ENCODE peak calls at places on chromosomes 13 and 19, in five cellular contexts. F is NCI-H1105 treated with DMSO at 0.1 percent for 48 hours; P is uterus; B is AG09309; U is naive thymus-derived CD8-positive, alpha-beta T cell. A is an unnamed sample.

GRCh38 chr13:109163052-109163413 is 533.6 kb downstream of the MYO16 start:
- DNase-seq in B (no peak), F (no peak), U (no peak), P (no peak), A (no peak)

GRCh38 chr19:34305221-34306058 is 51.1 kb downstream of the GARRE1 start:
- DNase-seq in F (no peak), B (no peak), U (no peak), P (no peak), A (no peak)

GRCh38 chr19:3338541-3339181 is 27.7 kb upstream of the NFIC start:
- DNase-seq in F (no peak), U (peak; percentile 70), B (no peak), P (no peak), A (no peak)

GRCh38 chr19:45460807-45461347 is 6.9 kb upstream of the FOSB start:
- DNase-seq in F (no peak), B (no peak), P (no peak), U (no peak), A (no peak)

GRCh38 chr19:50460161-50460765 is 16.0 kb upstream of the EMC10 start:
- DNase-seq in U (no peak), F (no peak), P (no peak), B (no peak), A (peak; percentile 79)

GRCh38 chr19:53978975-53979801 is 12.2 kb upstream of the CACNG6 start:
- DNase-seq in B (no peak), P (no peak), F (no peak), U (no peak), A (no peak)

GRCh38 chr19:46073268-46073922 is 32.6 kb upstream of the IGFL4 start:
- DNase-seq in F (no peak), P (no peak), U (no peak), B (no peak), A (no peak)

GRCh38 chr13:83378901-83379300 is 503.4 kb downstream of the SLITRK1 start:
- DNase-seq in U (no peak), B (no peak), P (no peak), F (no peak), A (no peak)

GRCh38 chr13:61110804-61111203 is 304.8 kb downstream of the PCDH20 start:
- DNase-seq in U (no peak), F (no peak), B (no peak), P (no peak), A (no peak)

GRCh38 chr19:56727731-56728130 is 56.2 kb upstream of the ZNF835 start:
- DNase-seq in B (no peak), F (no peak), P (no peak), U (no peak), A (no peak)

GRCh38 chr13:23504188-23504587 is 66.0 kb upstream of the TNFRSF19 start:
- DNase-seq in B (no peak), P (no peak), F (no peak), U (no peak), A (no peak)

GRCh38 chr19:19461671-19462622 is 53.4 kb downstream of the TSSK6 start:
- DNase-seq in B (no peak), F (peak; percentile 83), P (peak; percentile 49), U (peak; percentile 42), A (no peak)

GRCh38 chr19:56253737-56254136 is 18.8 kb upstream of the EDDM13 start:
- DNase-seq in F (peak; percentile 50), B (peak; percentile 27), U (no peak), P (no peak), A (peak; percentile 33)

GRCh38 chr19:35409191-35409590 is 38.3 kb downstream of the GPR42 start:
- DNase-seq in F (no peak), B (no peak), U (no peak), P (no peak), A (no peak)

GRCh38 chr19:1492474-1493006 is 1.6 kb downstream of the REEP6 start:
- DNase-seq in P (no peak), U (no peak), B (no peak), F (no peak), A (no peak)

GRCh38 chr19:40305403-40305802 is 20.3 kb upstream of the AKT2 start:
- DNase-seq in B (peak; percentile 72), U (peak; percentile 66), F (peak; percentile 79), P (peak; percentile 75), A (peak; percentile 70)

GRCh38 chr19:1651061-1651547 is 1.3 kb downstream of the TCF3 start:
- DNase-seq in U (peak; percentile 82), F (peak; percentile 7), P (no peak), B (no peak), A (peak; percentile 71)

GRCh38 chr13:112072531-112073244 is 5.7 kb downstream of the SOX1 start:
- DNase-seq in B (no peak), P (no peak), F (peak; percentile 97), U (no peak), A (no peak)

GRCh38 chr19:30046522-30046921 is 104.5 kb downstream of the URI1 start:
- DNase-seq in B (no peak), P (no peak), U (no peak), F (peak; percentile 74), A (peak; percentile 23)

A was measured in naive B cell.